ENCODE peak calls at places on chromosomes 13 and 19, in five cellular contexts. B is astrocyte, P is AG04450, C is psoas muscle, I is dorsolateral prefrontal cortex. E is an unnamed sample.

GRCh38 chr19:11387154-11388034 is 3.3 kb upstream of the EPOR start:
- DNase-seq in C (no peak), P (no peak), I (no peak), B (no peak), E (no peak)

GRCh38 chr13:111202745-111203144 is 87.6 kb downstream of the ARHGEF7 start:
- DNase-seq in B (peak), C (no peak), P (no peak), I (no peak), E (no peak)

GRCh38 chr19:44908836-44909201 is 3.2 kb downstream of the APOE start:
- DNase-seq in C (no peak), B (no peak), I (no peak), P (no peak), E (peak)

GRCh38 chr19:55666343-55667005 is 8.6 kb upstream of the EPN1 start:
- DNase-seq in P (no peak), B (no peak), C (no peak), I (no peak), E (no peak)

GRCh38 chr19:18109731-18110671 is 12.4 kb downstream of the MAST3 start:
- DNase-seq in P (no peak), C (peak), I (no peak), B (no peak), E (peak)

GRCh38 chr13:110425444-110425780 is 118.3 kb downstream of the COL4A2 start:
- DNase-seq in C (no peak), B (no peak), P (peak), I (no peak), E (no peak)

GRCh38 chr13:97307882-97308624 is 85.9 kb downstream of the MBNL2 start:
- DNase-seq in I (peak), P (no peak), C (no peak), B (peak), E (peak)

GRCh38 chr19:51681286-51681956 is 11.7 kb upstream of the SPACA6 start:
- DNase-seq in P (no peak), C (no peak), B (no peak), I (no peak), E (no peak)

GRCh38 chr13:80224468-80224867 is 116.5 kb downstream of the SPRY2 start:
- DNase-seq in C (no peak), B (peak), P (no peak), I (no peak), E (no peak)

GRCh38 chr19:11530432-11530831 is 1.5 kb upstream of the ECSIT start:
- DNase-seq in B (peak), C (peak), I (peak), P (peak), E (peak)

GRCh38 chr13:99905224-99905623 is 66.3 kb downstream of the ZIC5 start:
- DNase-seq in B (no peak), I (no peak), C (no peak), P (no peak), E (no peak)

GRCh38 chr13:50421457-50422130 is 406.4 kb downstream of the KCNRG start:
- DNase-seq in C (no peak), I (no peak), P (no peak), B (peak), E (no peak)

GRCh38 chr19:32914879-32915278 is 45.3 kb upstream of the SLC7A9 start:
- DNase-seq in C (no peak), P (no peak), I (no peak), B (no peak), E (no peak)

GRCh38 chr19:17847538-17848366 is at the start of gene JAK3:
- DNase-seq in C (no peak), I (peak), B (no peak), P (no peak), E (peak)

GRCh38 chr19:40304306-40304705 is 19.2 kb upstream of the AKT2 start:
- DNase-seq in B (no peak), C (no peak), P (no peak), I (no peak), E (no peak)

DNA sequence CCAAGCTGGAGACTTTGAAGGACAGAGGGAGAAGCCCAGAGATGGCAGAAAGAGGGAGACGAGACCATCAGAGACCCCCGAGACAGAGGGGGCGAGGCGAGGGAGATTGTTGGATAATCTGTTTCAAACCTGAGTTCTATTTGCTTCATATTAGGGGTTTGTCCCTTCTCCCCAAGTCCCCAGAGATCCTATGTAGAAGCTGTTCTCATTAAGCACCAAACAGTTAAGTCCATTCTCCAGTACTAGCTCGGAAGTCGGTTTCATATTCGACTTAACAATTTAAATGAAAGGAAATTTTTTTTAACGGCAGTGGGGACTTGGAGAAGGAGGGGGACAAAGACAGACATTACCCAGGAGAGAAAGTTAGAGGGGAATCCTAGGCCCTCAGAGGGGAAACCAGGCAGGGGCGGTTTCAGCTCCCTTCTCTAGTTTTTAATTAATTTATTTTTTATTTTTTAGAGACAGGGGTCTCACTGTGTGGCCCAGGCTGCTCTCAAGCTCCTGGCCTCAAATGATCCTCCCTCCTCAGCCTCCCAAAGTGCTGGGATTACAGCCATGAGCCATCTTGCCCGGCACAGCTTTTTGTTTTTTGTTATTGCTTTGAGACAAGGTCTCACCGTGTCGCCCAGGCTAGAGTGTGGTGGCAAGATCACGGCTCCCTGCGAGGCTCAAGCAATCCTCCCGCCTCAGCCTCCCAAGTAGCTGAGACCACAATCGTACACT is 13.6 kb upstream of the TLE2 start:
- DNase-seq in I (no peak), P (no peak), C (no peak), B (no peak), E (no peak)
- H3K27ac ChIP-seq in I (no peak), P (no peak), C (no peak), B (no peak), E (no peak)

GRCh38 chr19:35519291-35519690 is 5.8 kb upstream of the DMKN start:
- DNase-seq in I (no peak), P (no peak), B (no peak), C (no peak), E (no peak)
- TF ChIP-seq CTCF in I (no peak), P (no peak), B (no peak), C (no peak), E (no peak)

GRCh38 chr13:37059848-37060192 is 332 bp upstream of the SUPT20H start:
- DNase-seq in P (no peak), B (no peak), I (no peak), C (no peak), E (no peak)
- H3K27ac ChIP-seq in P (no peak), B (no peak), I (no peak), C (peak), E (peak)

DNA sequence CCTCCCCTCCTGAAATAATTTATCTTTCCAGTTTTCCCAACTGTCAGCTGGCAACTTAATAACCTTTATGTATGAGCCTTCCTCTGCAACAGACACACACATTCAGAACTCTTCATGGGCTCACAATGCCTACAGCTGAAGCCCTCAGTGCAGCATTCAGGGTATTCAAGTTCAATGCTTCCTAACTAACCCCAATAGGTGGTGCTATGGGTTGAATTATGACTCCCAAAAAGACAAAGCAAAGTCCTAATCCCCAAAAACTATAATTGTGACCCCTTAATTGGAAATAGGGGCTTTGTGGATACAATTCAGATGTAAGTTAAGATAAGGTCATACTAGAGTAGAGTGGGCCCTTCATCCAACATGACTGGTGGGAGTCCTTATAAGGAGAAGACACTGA is 202.2 kb downstream of the SUCLA2 start:
- DNase-seq in C (no peak), P (no peak), I (no peak), B (no peak), E (no peak)
- TF ChIP-seq CTCF in C (no peak), P (peak), I (no peak), B (peak), E (peak)

DNA sequence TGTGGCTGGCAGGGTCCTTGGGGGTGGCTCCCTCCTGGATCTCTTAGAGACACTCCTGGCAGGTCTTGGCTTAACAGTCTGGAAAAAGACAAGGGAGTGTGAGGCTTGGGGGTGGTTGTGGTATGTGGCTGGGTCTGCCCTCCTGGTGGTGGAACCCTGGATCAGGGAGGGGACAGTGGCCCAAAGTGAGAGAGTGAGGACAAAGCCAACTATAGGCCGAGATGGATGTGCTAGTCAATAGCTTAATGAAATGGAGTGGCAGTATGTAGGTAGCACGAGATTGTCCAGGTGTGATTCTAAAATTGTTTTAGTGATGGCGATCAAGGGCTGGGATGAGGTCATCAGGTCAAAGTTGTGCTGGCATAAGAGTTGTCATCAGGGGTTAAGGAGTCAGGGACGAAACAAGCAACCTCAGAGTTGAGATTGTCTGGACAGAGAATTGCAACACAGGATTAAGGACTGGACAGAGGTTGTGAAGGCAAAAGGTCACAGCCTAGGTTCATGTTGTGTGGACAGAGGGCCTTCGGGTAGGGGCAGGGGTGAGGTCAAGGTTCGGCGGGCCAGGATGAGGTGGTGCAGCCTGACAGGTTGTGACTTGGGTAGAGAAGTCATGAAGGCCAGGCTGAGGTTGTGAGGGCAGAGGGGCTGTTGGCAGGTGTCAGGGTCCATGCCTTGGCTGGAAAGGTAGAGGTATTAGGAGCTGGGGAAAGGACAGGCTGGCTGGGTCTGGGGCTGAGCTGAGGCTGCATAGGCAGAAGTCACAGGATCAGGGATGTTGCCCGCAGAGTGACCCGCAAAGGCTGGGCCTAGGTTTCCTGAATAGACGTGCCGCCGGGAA is 4.5 kb upstream of the RASAL3 start:
- DNase-seq in C (no peak), B (no peak), I (no peak), P (no peak), E (peak)
- H3K27ac ChIP-seq in C (no peak), B (no peak), I (no peak), P (no peak), E (no peak)